ENCODE peak calls at places on chromosomes 12 and 14, in six cellular contexts. R, B, H, I, Y and D are unnamed samples.

GRCh38 chr12:77377116-77377515 is 311.7 kb upstream of the E2F7 start:
- DNase-seq in R (no peak), B (no peak), H (no peak), I (no peak), Y (no peak), D (no peak)

GRCh38 chr12:95224202-95225170 is 6.9 kb downstream of the VEZT start:
- DNase-seq in R (no peak), B (no peak), H (no peak), I (peak), Y (peak), D (no peak)

GRCh38 chr14:101181717-101182313 is 278.3 kb upstream of the RTL1 start:
- DNase-seq in R (no peak), B (no peak), H (no peak), I (no peak), Y (no peak), D (no peak)

GRCh38 chr12:26872623-26873022 is 39.6 kb upstream of the ITPR2 start:
- DNase-seq in R (no peak), B (no peak), H (no peak), I (no peak), Y (no peak), D (no peak)

GRCh38 chr14:105258846-105259245 is 10.5 kb downstream of the BTBD6 start:
- DNase-seq in R (no peak), B (no peak), H (no peak), I (no peak), Y (no peak), D (no peak)

GRCh38 chr12:86256169-86256568 is at the start of gene MGAT4C:
- DNase-seq in R (no peak), B (no peak), H (peak), I (peak), Y (no peak), D (no peak)

GRCh38 chr14:95317817-95318343 is 1.8 kb downstream of the CLMN start:
- DNase-seq in R (no peak), B (no peak), H (no peak), I (no peak), Y (no peak), D (no peak)

GRCh38 chr14:54769955-54770863 is 132.4 kb downstream of the GCH1 start:
- DNase-seq in R (no peak), B (no peak), H (peak), I (peak), Y (no peak), D (no peak)

GRCh38 chr12:92248977-92249376 is 103.3 kb upstream of the BTG1 start:
- DNase-seq in R (no peak), B (no peak), H (no peak), I (no peak), Y (no peak), D (no peak)

GRCh38 chr12:11067514-11067913 is 5.4 kb upstream of the TAS2R46 start:
- DNase-seq in R (no peak), B (peak), H (peak), I (no peak), Y (peak), D (no peak)

GRCh38 chr14:61381589-61381988 is 60.2 kb downstream of the PRKCH start:
- DNase-seq in R (no peak), B (no peak), H (no peak), I (no peak), Y (peak), D (no peak)

GRCh38 chr14:96497087-96497486 is 5.1 kb upstream of the PAPOLA start:
- DNase-seq in R (no peak), B (no peak), H (no peak), I (no peak), Y (peak), D (no peak)

GRCh38 chr12:103839103-103839502 is 1.9 kb downstream of the NT5DC3 start:
- DNase-seq in R (no peak), B (no peak), H (no peak), I (no peak), Y (no peak), D (no peak)